ENCODE peak calls at places on chromosome 12, in four cellular contexts. I is hepatocyte, R is lung, B is HCT116. D is an unnamed sample.

GRCh38 chr12:45575823-45576448 is 153.6 kb upstream of the ARID2 start:
- DNase-seq in B (no peak), R (no peak), I (no peak), D (no peak)

GRCh38 chr12:108190529-108190928 is 61.4 kb downstream of the WSCD2 start:
- DNase-seq in I (peak; percentile 22), R (no peak), B (no peak), D (no peak)

GRCh38 chr12:77120695-77121094 is 55.3 kb upstream of the E2F7 start:
- DNase-seq in B (no peak), R (no peak), I (no peak), D (peak; percentile 52)

GRCh38 chr12:92147491-92147890 is 1.8 kb upstream of the BTG1 start:
- DNase-seq in R (no peak), I (no peak), B (no peak), D (no peak)

GRCh38 chr12:99056186-99056585 is 411.1 kb downstream of the APAF1 start:
- DNase-seq in B (no peak), R (no peak), I (no peak), D (no peak)

GRCh38 chr12:124422570-124423523 is 128.0 kb downstream of the RFLNA start:
- DNase-seq in B (peak; percentile 84), R (peak; percentile 91), I (peak; percentile 89), D (peak; percentile 75)

GRCh38 chr12:56071648-56072047 is 8.3 kb upstream of the ERBB3 start:
- DNase-seq in B (no peak), R (no peak), I (no peak), D (peak; percentile 40)

GRCh38 chr12:25811656-25812126 is 146.8 kb upstream of the RASSF8 start:
- DNase-seq in I (peak; percentile 21), R (no peak), B (peak; percentile 64), D (peak; percentile 54)

GRCh38 chr12:32995623-32996022 is 99.0 kb upstream of the PKP2 start:
- DNase-seq in B (no peak), R (no peak), I (peak; percentile 36), D (no peak)

GRCh38 chr12:119940881-119941280 is 48.2 kb upstream of the BICDL1 start:
- DNase-seq in B (peak; percentile 68), I (peak; percentile 17), R (no peak), D (peak; percentile 63)

GRCh38 chr12:527241-527640 is 67.5 kb downstream of the B4GALNT3 start:
- DNase-seq in B (no peak), R (no peak), I (no peak), D (no peak)

GRCh38 chr12:93459992-93460391 is 7.3 kb upstream of the MRPL42 start:
- DNase-seq in B (no peak), I (no peak), R (no peak), D (no peak)

DNA sequence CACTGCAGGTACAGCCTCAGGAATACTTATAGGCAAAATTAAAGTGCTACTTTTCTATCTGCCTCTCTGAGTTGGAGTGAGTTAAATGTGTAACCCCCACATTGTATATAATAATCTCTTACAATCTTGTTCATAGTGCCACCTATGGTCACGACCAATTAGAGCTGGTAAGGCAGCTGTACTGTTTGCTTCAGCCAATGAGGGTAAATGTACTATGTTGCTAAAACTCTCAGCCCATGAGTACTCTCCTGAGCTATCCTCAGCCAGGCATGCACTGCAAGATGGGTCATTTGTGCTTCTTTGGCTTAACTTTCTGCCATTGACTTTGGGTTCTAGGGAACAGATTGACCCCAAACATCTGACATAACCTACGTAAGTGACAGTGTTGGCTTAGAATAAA is 15.0 kb upstream of the MDM2 start:
- DNase-seq in I (no peak), B (peak; percentile 59), R (no peak), D (peak; percentile 51)
- H3K27ac ChIP-seq in I (no peak overlapping the region), B (no peak overlapping the region), R (no peak overlapping the region), D (no peak overlapping the region)

GRCh38 chr12:106847861-106848260 is 73.4 kb downstream of the RIC8B start:
- DNase-seq in I (no peak), R (no peak), B (no peak), D (no peak)
- TF ChIP-seq CTCF in I (no peak), R (no peak), B (no peak), D (no peak)

GRCh38 chr12:3833670-3834310 is 39.4 kb downstream of the PARP11 start:
- DNase-seq in B (no peak), I (no peak), R (no peak), D (no peak)
- H3K27ac ChIP-seq in B (no peak overlapping the region), I (no peak overlapping the region), R (no peak overlapping the region), D (no peak overlapping the region)

GRCh38 chr12:106251636-106252035 is 3.8 kb upstream of the CKAP4 start:
- DNase-seq in B (no peak), I (no peak), R (no peak), D (no peak)
- TF ChIP-seq CTCF in B (no peak), I (no peak), R (no peak), D (peak; percentile 12)

DNA sequence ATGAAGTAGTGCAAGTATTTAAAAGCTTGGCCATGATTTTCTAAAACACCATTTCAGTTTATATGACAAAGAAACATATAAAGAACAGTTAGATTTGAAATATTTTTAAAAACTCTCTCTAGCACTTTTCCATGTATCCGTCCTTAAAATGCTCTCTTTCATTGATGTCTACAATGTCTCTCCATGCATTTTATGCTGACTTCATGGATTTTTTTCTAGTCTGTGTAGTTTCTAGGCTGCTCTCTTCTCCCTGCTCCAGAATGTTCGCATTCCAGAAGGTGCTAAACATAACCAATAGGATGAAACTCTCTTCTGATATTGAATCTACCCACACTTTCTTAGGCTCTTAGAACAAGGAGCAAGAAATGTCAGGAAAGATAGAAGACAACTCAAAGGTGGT is 124.8 kb downstream of the PLCZ1 start:
- DNase-seq in I (no peak), B (no peak), R (no peak), D (no peak)
- H3K27ac ChIP-seq in I (no peak overlapping the region), B (no peak overlapping the region), R (no peak overlapping the region), D (no peak overlapping the region)

D was measured in brain microvascular endothelial cell.